ENCODE peak calls at places on chromosome 2, in ten cellular contexts. J is psoas muscle, A is cardiac muscle cell, F is stomach, Z is heart right ventricle, K is brain microvascular endothelial cell, B is AG09309, X is bronchial epithelial cell, U is breast epithelium, Q is suprapubic skin. M is an unnamed sample.

GRCh38 chr2:109129921-109130725 is 1.1 kb downstream of the SH3RF3 start:
- DNase-seq in J (no peak), A (peak; percentile 24), F (no peak), Z (peak; percentile 19), K (no peak), B (no peak), X (no peak), U (no peak), Q (peak; percentile 78), M (peak; percentile 20)

GRCh38 chr2:106323337-106324013 is 129.4 kb upstream of the UXS1 start:
- DNase-seq in J (no peak), A (no peak), F (no peak), Z (no peak), K (no peak), B (no peak), X (no peak), U (no peak), Q (no peak), M (no peak)

GRCh38 chr2:154623819-154624218 is 74.7 kb upstream of the KCNJ3 start:
- DNase-seq in J (no peak), A (peak; percentile 10), F (peak; percentile 49), Z (no peak), K (peak; percentile 10), B (no peak), X (peak; percentile 44), U (no peak), Q (no peak), M (peak; percentile 17)

GRCh38 chr2:117551858-117552257 is 262.6 kb upstream of the DDX18 start:
- DNase-seq in J (no peak), A (no peak), F (no peak), Z (no peak), K (no peak), B (no peak), X (no peak), U (no peak), Q (no peak), M (no peak)

GRCh38 chr2:26669099-26669498 is 23.4 kb upstream of the KCNK3 start:
- DNase-seq in J (no peak), A (no peak), F (no peak), Z (no peak), K (no peak), B (no peak), X (no peak), U (no peak), Q (peak; percentile 44), M (no peak)

GRCh38 chr2:71833855-71834554 is 313.7 kb downstream of the CYP26B1 start:
- DNase-seq in J (peak; percentile 88), A (peak; percentile 69), F (no peak), Z (peak; percentile 69), K (no peak), B (peak; percentile 97), X (no peak), U (no peak), Q (peak; percentile 87), M (peak; percentile 29)

GRCh38 chr2:170313636-170314348 is 135.8 kb downstream of the MYO3B start:
- DNase-seq in J (no peak), A (no peak), F (no peak), Z (no peak), K (no peak), B (no peak), X (peak; percentile 50), U (no peak), Q (no peak), M (no peak)

GRCh38 chr2:11962707-11963358 is 216.4 kb downstream of the LPIN1 start:
- DNase-seq in J (no peak), A (no peak), F (no peak), Z (no peak), K (no peak), B (peak; percentile 73), X (no peak), U (no peak), Q (no peak), M (no peak)

GRCh38 chr2:236264256-236264655 is at the start of gene ASB18:
- DNase-seq in J (peak; percentile 90), A (no peak), F (no peak), Z (peak; percentile 61), K (no peak), B (no peak), X (no peak), U (no peak), Q (no peak), M (no peak)

GRCh38 chr2:73250872-73251846 is 17.1 kb downstream of the CCT7 start:
- DNase-seq in J (peak; percentile 63), A (no peak), F (no peak), Z (no peak), K (no peak), B (no peak), X (no peak), U (no peak), Q (no peak), M (no peak)

GRCh38 chr2:60439219-60439974 is 114.1 kb downstream of the BCL11A start:
- DNase-seq in J (no peak), A (peak; percentile 53), F (peak; percentile 47), Z (peak; percentile 51), K (peak; percentile 11), B (no peak), X (no peak), U (no peak), Q (no peak), M (peak; percentile 10)
- H3K4me3 ChIP-seq in J (no peak overlapping the region), A (no peak overlapping the region), F (no peak overlapping the region), Z (peak overlapping the region; percentile 26), K (no peak overlapping the region), B (no peak overlapping the region), X (no peak overlapping the region), U (no peak overlapping the region), Q (no peak overlapping the region), M (no peak overlapping the region)

GRCh38 chr2:127506502-127506901 is 19.8 kb downstream of the IWS1 start:
- DNase-seq in J (no peak), A (no peak), F (no peak), Z (no peak), K (no peak), B (no peak), X (no peak), U (no peak), Q (no peak), M (no peak)
- TF ChIP-seq CTCF in J (no peak), A (no peak), F (no peak), Z (no peak), K (no peak), B (no peak), X (no peak), U (no peak), Q (no peak), M (no peak)

GRCh38 chr2:161417428-161418274 is 1.6 kb downstream of the TBR1 start:
- DNase-seq in J (no peak), A (no peak), F (no peak), Z (no peak), K (no peak), B (no peak), X (no peak), U (no peak), Q (no peak), M (no peak)

GRCh38 chr2:161419338-161419965 is 3.4 kb downstream of the TBR1 start:
- DNase-seq in J (no peak), A (no peak), F (no peak), Z (no peak), K (no peak), B (no peak), X (no peak), U (no peak), Q (no peak), M (no peak)

GRCh38 chr2:161420406-161421025 is 4.4 kb downstream of the TBR1 start:
- DNase-seq in J (no peak), A (no peak), F (no peak), Z (no peak), K (no peak), B (no peak), X (no peak), U (no peak), Q (no peak), M (no peak)

GRCh38 chr2:161418275-161418714 is 2.2 kb downstream of the TBR1 start:
- DNase-seq in J (no peak), A (no peak), F (no peak), Z (no peak), K (no peak), B (no peak), X (no peak), U (no peak), Q (no peak), M (no peak)

DNA sequence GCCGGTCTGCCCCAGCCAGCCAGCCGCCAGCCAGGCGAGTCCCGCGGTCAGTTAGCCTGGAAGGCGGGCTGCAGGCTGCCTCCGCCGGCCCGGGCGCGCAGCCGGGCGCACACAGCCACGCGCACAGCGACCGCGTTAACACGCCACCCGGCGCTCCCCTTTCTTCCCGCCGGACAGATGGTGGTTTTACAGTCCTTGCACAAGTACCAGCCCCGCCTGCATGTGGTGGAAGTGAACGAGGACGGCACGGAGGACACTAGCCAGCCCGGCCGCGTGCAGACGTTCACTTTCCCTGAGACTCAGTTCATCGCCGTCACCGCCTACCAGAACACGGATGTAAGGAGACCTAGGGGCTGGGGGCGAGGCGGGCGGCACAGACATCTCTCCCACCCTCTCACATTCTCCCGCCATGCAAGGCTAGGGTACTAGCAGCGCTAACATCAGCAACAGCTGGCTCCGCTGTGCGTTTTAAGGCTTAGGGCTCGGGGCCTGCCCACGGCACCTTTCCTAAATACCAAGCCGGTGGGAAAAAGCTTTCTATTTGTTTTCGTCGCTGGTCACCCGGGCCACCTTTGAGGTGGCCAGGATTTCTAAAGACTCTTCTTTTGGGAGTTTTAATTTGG is 2.7 kb downstream of the TBR1 start:
- DNase-seq in J (peak; percentile 48), A (peak; percentile 18), F (no peak), Z (peak; percentile 11), K (no peak), B (no peak), X (no peak), U (no peak), Q (no peak), M (no peak)
- H3K4me3 ChIP-seq in J (peak overlapping the region; percentile 42), A (peak overlapping the region; percentile 34), F (peak overlapping the region; percentile 12), Z (peak overlapping the region; percentile 11), K (no peak overlapping the region), B (peak overlapping the region; percentile 14), X (no peak overlapping the region), U (no peak overlapping the region), Q (peak overlapping the region; percentile 22), M (no peak overlapping the region)

GRCh38 chr2:178478102-178478441 is 328 bp downstream of the FKBP7 start:
- DNase-seq in J (no peak), A (peak; percentile 27), F (no peak), Z (no peak), K (no peak), B (no peak), X (peak; percentile 21), U (no peak), Q (no peak), M (peak; percentile 32)

GRCh38 chr2:178478442-178479274 is at the start of gene FKBP7:
- DNase-seq in J (peak; percentile 92), A (peak; percentile 87), F (peak; percentile 88), Z (peak; percentile 89), K (peak; percentile 79), B (no peak), X (peak; percentile 58), U (peak; percentile 80), Q (peak; percentile 94), M (peak; percentile 78)

GRCh38 chr2:178480227-178481181 is at the start of gene PLEKHA3:
- DNase-seq in J (peak; percentile 98), A (peak; percentile 99), F (peak; percentile 95), Z (peak; percentile 98), K (peak; percentile 87), B (peak; percentile 71), X (peak; percentile 81), U (peak; percentile 84), Q (peak; percentile 97), M (peak; percentile 97)

GRCh38 chr2:178479758-178480226 is 465 bp upstream of the PLEKHA3 start:
- DNase-seq in J (no peak), A (no peak), F (no peak), Z (no peak), K (no peak), B (no peak), X (no peak), U (no peak), Q (no peak), M (peak; percentile 17)

GRCh38 chr2:178479275-178479616 is 846 bp upstream of the FKBP7 start:
- DNase-seq in J (no peak), A (no peak), F (no peak), Z (no peak), K (no peak), B (no peak), X (no peak), U (no peak), Q (no peak), M (no peak)
- TF ChIP-seq CTCF in J (no peak), A (no peak), F (no peak), Z (no peak), K (no peak), B (no peak), X (no peak), U (no peak), Q (no peak), M (no peak)